ENCODE peak calls at places on chromosome 10, in eight cellular contexts. One of them, this sample, is unnamed.

GRCh38 chr10:122504551-122504950 is 43.2 kb downstream of the HTRA1 start:
- DNase-seq in skeletal muscle cell: peak
- DNase-seq in GM12865: no peak
- DNase-seq in activated naive CD4-positive, alpha-beta T cell treated with anti-CD3 and anti-CD28 coated beads, Interleukin-2, amount 50 U/mL, for 72 hours: no peak
- DNase-seq in activated CD4-positive, alpha-beta T cell treated with anti-CD3 and anti-CD28 coated beads for 24 hours: no peak
- DNase-seq in T-cell: no peak
- DNase-seq in stimulated activated CD4-positive, alpha-beta T cell treated with anti-CD3 and anti-CD28 coated beads, Interleukin-2, amount 100 ng/mL, for 48 hours: no peak
- DNase-seq in A172: peak
- DNase-seq in this sample: no peak

GRCh38 chr10:104255244-104255981 is 721 bp downstream of the GSTO1 start:
- DNase-seq in skeletal muscle cell: peak
- DNase-seq in GM12865: peak
- DNase-seq in activated naive CD4-positive, alpha-beta T cell treated with anti-CD3 and anti-CD28 coated beads, Interleukin-2, amount 50 U/mL, for 72 hours: peak
- DNase-seq in activated CD4-positive, alpha-beta T cell treated with anti-CD3 and anti-CD28 coated beads for 24 hours: no peak
- DNase-seq in T-cell: no peak
- DNase-seq in stimulated activated CD4-positive, alpha-beta T cell treated with anti-CD3 and anti-CD28 coated beads, Interleukin-2, amount 100 ng/mL, for 48 hours: no peak
- DNase-seq in A172: peak
- DNase-seq in this sample: no peak

GRCh38 chr10:15642095-15642494 is 77.6 kb downstream of the ITGA8 start:
- DNase-seq in skeletal muscle cell: peak
- DNase-seq in GM12865: no peak
- DNase-seq in activated naive CD4-positive, alpha-beta T cell treated with anti-CD3 and anti-CD28 coated beads, Interleukin-2, amount 50 U/mL, for 72 hours: no peak
- DNase-seq in activated CD4-positive, alpha-beta T cell treated with anti-CD3 and anti-CD28 coated beads for 24 hours: no peak
- DNase-seq in T-cell: no peak
- DNase-seq in stimulated activated CD4-positive, alpha-beta T cell treated with anti-CD3 and anti-CD28 coated beads, Interleukin-2, amount 100 ng/mL, for 48 hours: no peak
- DNase-seq in A172: peak
- DNase-seq in this sample: no peak

GRCh38 chr10:52563361-52563760 is 209.2 kb downstream of the MBL2 start:
- DNase-seq in skeletal muscle cell: no peak
- DNase-seq in GM12865: no peak
- DNase-seq in activated naive CD4-positive, alpha-beta T cell treated with anti-CD3 and anti-CD28 coated beads, Interleukin-2, amount 50 U/mL, for 72 hours: no peak
- DNase-seq in activated CD4-positive, alpha-beta T cell treated with anti-CD3 and anti-CD28 coated beads for 24 hours: no peak
- DNase-seq in T-cell: no peak
- DNase-seq in stimulated activated CD4-positive, alpha-beta T cell treated with anti-CD3 and anti-CD28 coated beads, Interleukin-2, amount 100 ng/mL, for 48 hours: no peak
- DNase-seq in A172: no peak
- DNase-seq in this sample: no peak

GRCh38 chr10:33410096-33410859 is 75.8 kb upstream of the NRP1 start:
- DNase-seq in skeletal muscle cell: no peak
- DNase-seq in GM12865: no peak
- DNase-seq in activated naive CD4-positive, alpha-beta T cell treated with anti-CD3 and anti-CD28 coated beads, Interleukin-2, amount 50 U/mL, for 72 hours: no peak
- DNase-seq in activated CD4-positive, alpha-beta T cell treated with anti-CD3 and anti-CD28 coated beads for 24 hours: no peak
- DNase-seq in T-cell: no peak
- DNase-seq in stimulated activated CD4-positive, alpha-beta T cell treated with anti-CD3 and anti-CD28 coated beads, Interleukin-2, amount 100 ng/mL, for 48 hours: no peak
- DNase-seq in A172: peak
- DNase-seq in this sample: no peak

GRCh38 chr10:63116452-63117072 is 16.6 kb upstream of the NRBF2 start:
- DNase-seq in skeletal muscle cell: no peak
- DNase-seq in GM12865: no peak
- DNase-seq in activated naive CD4-positive, alpha-beta T cell treated with anti-CD3 and anti-CD28 coated beads, Interleukin-2, amount 50 U/mL, for 72 hours: no peak
- DNase-seq in activated CD4-positive, alpha-beta T cell treated with anti-CD3 and anti-CD28 coated beads for 24 hours: no peak
- DNase-seq in T-cell: no peak
- DNase-seq in stimulated activated CD4-positive, alpha-beta T cell treated with anti-CD3 and anti-CD28 coated beads, Interleukin-2, amount 100 ng/mL, for 48 hours: no peak
- DNase-seq in A172: no peak
- DNase-seq in this sample: no peak

GRCh38 chr10:103295391-103296044 is 18.6 kb downstream of the INA start:
- DNase-seq in skeletal muscle cell: peak
- DNase-seq in GM12865: no peak
- DNase-seq in activated naive CD4-positive, alpha-beta T cell treated with anti-CD3 and anti-CD28 coated beads, Interleukin-2, amount 50 U/mL, for 72 hours: no peak
- DNase-seq in activated CD4-positive, alpha-beta T cell treated with anti-CD3 and anti-CD28 coated beads for 24 hours: no peak
- DNase-seq in T-cell: no peak
- DNase-seq in stimulated activated CD4-positive, alpha-beta T cell treated with anti-CD3 and anti-CD28 coated beads, Interleukin-2, amount 100 ng/mL, for 48 hours: no peak
- DNase-seq in A172: peak
- DNase-seq in this sample: no peak

GRCh38 chr10:127920319-127921074 is 13.6 kb downstream of the PTPRE start:
- DNase-seq in skeletal muscle cell: no peak
- DNase-seq in GM12865: no peak
- DNase-seq in activated naive CD4-positive, alpha-beta T cell treated with anti-CD3 and anti-CD28 coated beads, Interleukin-2, amount 50 U/mL, for 72 hours: no peak
- DNase-seq in activated CD4-positive, alpha-beta T cell treated with anti-CD3 and anti-CD28 coated beads for 24 hours: no peak
- DNase-seq in T-cell: no peak
- DNase-seq in stimulated activated CD4-positive, alpha-beta T cell treated with anti-CD3 and anti-CD28 coated beads, Interleukin-2, amount 100 ng/mL, for 48 hours: no peak
- DNase-seq in A172: no peak
- DNase-seq in this sample: no peak

GRCh38 chr10:129963831-129964501 is at the start of gene EBF3:
- DNase-seq in skeletal muscle cell: no peak
- DNase-seq in GM12865: no peak
- DNase-seq in activated naive CD4-positive, alpha-beta T cell treated with anti-CD3 and anti-CD28 coated beads, Interleukin-2, amount 50 U/mL, for 72 hours: peak
- DNase-seq in activated CD4-positive, alpha-beta T cell treated with anti-CD3 and anti-CD28 coated beads for 24 hours: no peak
- DNase-seq in T-cell: peak
- DNase-seq in stimulated activated CD4-positive, alpha-beta T cell treated with anti-CD3 and anti-CD28 coated beads, Interleukin-2, amount 100 ng/mL, for 48 hours: peak
- DNase-seq in A172: no peak
- DNase-seq in this sample: peak

GRCh38 chr10:63012623-63013022 is 120.5 kb upstream of the NRBF2 start:
- DNase-seq in skeletal muscle cell: no peak
- DNase-seq in GM12865: no peak
- DNase-seq in activated naive CD4-positive, alpha-beta T cell treated with anti-CD3 and anti-CD28 coated beads, Interleukin-2, amount 50 U/mL, for 72 hours: no peak
- DNase-seq in activated CD4-positive, alpha-beta T cell treated with anti-CD3 and anti-CD28 coated beads for 24 hours: no peak
- DNase-seq in T-cell: no peak
- DNase-seq in stimulated activated CD4-positive, alpha-beta T cell treated with anti-CD3 and anti-CD28 coated beads, Interleukin-2, amount 100 ng/mL, for 48 hours: no peak
- DNase-seq in A172: no peak
- DNase-seq in this sample: no peak

GRCh38 chr10:92965314-92965713 is 95.3 kb upstream of the CYP26C1 start:
- DNase-seq in skeletal muscle cell: no peak
- DNase-seq in GM12865: peak
- DNase-seq in activated naive CD4-positive, alpha-beta T cell treated with anti-CD3 and anti-CD28 coated beads, Interleukin-2, amount 50 U/mL, for 72 hours: peak
- DNase-seq in activated CD4-positive, alpha-beta T cell treated with anti-CD3 and anti-CD28 coated beads for 24 hours: no peak
- DNase-seq in T-cell: no peak
- DNase-seq in stimulated activated CD4-positive, alpha-beta T cell treated with anti-CD3 and anti-CD28 coated beads, Interleukin-2, amount 100 ng/mL, for 48 hours: no peak
- DNase-seq in A172: peak
- DNase-seq in this sample: no peak

GRCh38 chr10:127195041-127195506 is 1.3 kb downstream of the INSYN2A start:
- DNase-seq in skeletal muscle cell: no peak
- DNase-seq in GM12865: no peak
- DNase-seq in activated naive CD4-positive, alpha-beta T cell treated with anti-CD3 and anti-CD28 coated beads, Interleukin-2, amount 50 U/mL, for 72 hours: no peak
- DNase-seq in activated CD4-positive, alpha-beta T cell treated with anti-CD3 and anti-CD28 coated beads for 24 hours: no peak
- DNase-seq in T-cell: no peak
- DNase-seq in stimulated activated CD4-positive, alpha-beta T cell treated with anti-CD3 and anti-CD28 coated beads, Interleukin-2, amount 100 ng/mL, for 48 hours: no peak
- DNase-seq in A172: no peak
- DNase-seq in this sample: peak

GRCh38 chr10:120573355-120573754 is 116.3 kb downstream of the PLPP4 start:
- DNase-seq in skeletal muscle cell: no peak
- DNase-seq in GM12865: no peak
- DNase-seq in activated naive CD4-positive, alpha-beta T cell treated with anti-CD3 and anti-CD28 coated beads, Interleukin-2, amount 50 U/mL, for 72 hours: no peak
- DNase-seq in activated CD4-positive, alpha-beta T cell treated with anti-CD3 and anti-CD28 coated beads for 24 hours: no peak
- DNase-seq in T-cell: no peak
- DNase-seq in stimulated activated CD4-positive, alpha-beta T cell treated with anti-CD3 and anti-CD28 coated beads, Interleukin-2, amount 100 ng/mL, for 48 hours: no peak
- DNase-seq in A172: no peak
- DNase-seq in this sample: no peak

GRCh38 chr10:9789996-9790395 is 1227.7 kb upstream of the CELF2 start:
- DNase-seq in skeletal muscle cell: no peak
- DNase-seq in GM12865: peak
- DNase-seq in activated naive CD4-positive, alpha-beta T cell treated with anti-CD3 and anti-CD28 coated beads, Interleukin-2, amount 50 U/mL, for 72 hours: no peak
- DNase-seq in activated CD4-positive, alpha-beta T cell treated with anti-CD3 and anti-CD28 coated beads for 24 hours: no peak
- DNase-seq in T-cell: no peak
- DNase-seq in stimulated activated CD4-positive, alpha-beta T cell treated with anti-CD3 and anti-CD28 coated beads, Interleukin-2, amount 100 ng/mL, for 48 hours: no peak
- DNase-seq in A172: no peak
- DNase-seq in this sample: no peak

GRCh38 chr10:97060441-97061084 is 125.2 kb downstream of the SLIT1 start:
- DNase-seq in skeletal muscle cell: no peak
- DNase-seq in GM12865: no peak
- DNase-seq in activated naive CD4-positive, alpha-beta T cell treated with anti-CD3 and anti-CD28 coated beads, Interleukin-2, amount 50 U/mL, for 72 hours: no peak
- DNase-seq in activated CD4-positive, alpha-beta T cell treated with anti-CD3 and anti-CD28 coated beads for 24 hours: no peak
- DNase-seq in T-cell: no peak
- DNase-seq in stimulated activated CD4-positive, alpha-beta T cell treated with anti-CD3 and anti-CD28 coated beads, Interleukin-2, amount 100 ng/mL, for 48 hours: no peak
- DNase-seq in A172: no peak
- DNase-seq in this sample: no peak

GRCh38 chr10:78690354-78691111 is 378.2 kb upstream of the ZMIZ1 start:
- DNase-seq in skeletal muscle cell: no peak
- DNase-seq in GM12865: no peak
- DNase-seq in activated naive CD4-positive, alpha-beta T cell treated with anti-CD3 and anti-CD28 coated beads, Interleukin-2, amount 50 U/mL, for 72 hours: no peak
- DNase-seq in activated CD4-positive, alpha-beta T cell treated with anti-CD3 and anti-CD28 coated beads for 24 hours: no peak
- DNase-seq in T-cell: no peak
- DNase-seq in stimulated activated CD4-positive, alpha-beta T cell treated with anti-CD3 and anti-CD28 coated beads, Interleukin-2, amount 100 ng/mL, for 48 hours: no peak
- DNase-seq in A172: no peak
- DNase-seq in this sample: no peak

GRCh38 chr10:99540673-99541531 is 8.2 kb downstream of the NKX2-3 start:
- DNase-seq in skeletal muscle cell: no peak
- DNase-seq in GM12865: no peak
- DNase-seq in activated naive CD4-positive, alpha-beta T cell treated with anti-CD3 and anti-CD28 coated beads, Interleukin-2, amount 50 U/mL, for 72 hours: no peak
- DNase-seq in activated CD4-positive, alpha-beta T cell treated with anti-CD3 and anti-CD28 coated beads for 24 hours: no peak
- DNase-seq in T-cell: no peak
- DNase-seq in stimulated activated CD4-positive, alpha-beta T cell treated with anti-CD3 and anti-CD28 coated beads, Interleukin-2, amount 100 ng/mL, for 48 hours: no peak
- DNase-seq in A172: no peak
- DNase-seq in this sample: peak

GRCh38 chr10:125772112-125772863 is 3.3 kb downstream of the MMP21 start:
- DNase-seq in skeletal muscle cell: no peak
- DNase-seq in GM12865: no peak
- DNase-seq in activated naive CD4-positive, alpha-beta T cell treated with anti-CD3 and anti-CD28 coated beads, Interleukin-2, amount 50 U/mL, for 72 hours: no peak
- DNase-seq in activated CD4-positive, alpha-beta T cell treated with anti-CD3 and anti-CD28 coated beads for 24 hours: no peak
- DNase-seq in T-cell: no peak
- DNase-seq in stimulated activated CD4-positive, alpha-beta T cell treated with anti-CD3 and anti-CD28 coated beads, Interleukin-2, amount 100 ng/mL, for 48 hours: no peak
- DNase-seq in A172: no peak
- DNase-seq in this sample: no peak

GRCh38 chr10:132644544-132645530 is 107.2 kb downstream of the INPP5A start:
- DNase-seq in skeletal muscle cell: no peak
- DNase-seq in GM12865: no peak
- DNase-seq in activated naive CD4-positive, alpha-beta T cell treated with anti-CD3 and anti-CD28 coated beads, Interleukin-2, amount 50 U/mL, for 72 hours: no peak
- DNase-seq in activated CD4-positive, alpha-beta T cell treated with anti-CD3 and anti-CD28 coated beads for 24 hours: no peak
- DNase-seq in T-cell: no peak
- DNase-seq in stimulated activated CD4-positive, alpha-beta T cell treated with anti-CD3 and anti-CD28 coated beads, Interleukin-2, amount 100 ng/mL, for 48 hours: no peak
- DNase-seq in A172: no peak
- DNase-seq in this sample: no peak

GRCh38 chr10:80460399-80461207 is 6.5 kb downstream of the TSPAN14 start:
- DNase-seq in skeletal muscle cell: no peak
- DNase-seq in GM12865: peak
- DNase-seq in activated naive CD4-positive, alpha-beta T cell treated with anti-CD3 and anti-CD28 coated beads, Interleukin-2, amount 50 U/mL, for 72 hours: no peak
- DNase-seq in activated CD4-positive, alpha-beta T cell treated with anti-CD3 and anti-CD28 coated beads for 24 hours: no peak
- DNase-seq in T-cell: no peak
- DNase-seq in stimulated activated CD4-positive, alpha-beta T cell treated with anti-CD3 and anti-CD28 coated beads, Interleukin-2, amount 100 ng/mL, for 48 hours: no peak
- DNase-seq in A172: peak
- DNase-seq in this sample: no peak

GRCh38 chr10:61157182-61157581 is 213.2 kb upstream of the RHOBTB1 start:
- DNase-seq in skeletal muscle cell: no peak
- DNase-seq in GM12865: no peak
- DNase-seq in activated naive CD4-positive, alpha-beta T cell treated with anti-CD3 and anti-CD28 coated beads, Interleukin-2, amount 50 U/mL, for 72 hours: no peak
- DNase-seq in activated CD4-positive, alpha-beta T cell treated with anti-CD3 and anti-CD28 coated beads for 24 hours: no peak
- DNase-seq in T-cell: no peak
- DNase-seq in stimulated activated CD4-positive, alpha-beta T cell treated with anti-CD3 and anti-CD28 coated beads, Interleukin-2, amount 100 ng/mL, for 48 hours: no peak
- DNase-seq in A172: no peak
- DNase-seq in this sample: no peak

GRCh38 chr10:20334559-20334958 is 518.3 kb downstream of the PLXDC2 start:
- DNase-seq in skeletal muscle cell: no peak
- DNase-seq in GM12865: no peak
- DNase-seq in activated naive CD4-positive, alpha-beta T cell treated with anti-CD3 and anti-CD28 coated beads, Interleukin-2, amount 50 U/mL, for 72 hours: no peak
- DNase-seq in activated CD4-positive, alpha-beta T cell treated with anti-CD3 and anti-CD28 coated beads for 24 hours: no peak
- DNase-seq in T-cell: no peak
- DNase-seq in stimulated activated CD4-positive, alpha-beta T cell treated with anti-CD3 and anti-CD28 coated beads, Interleukin-2, amount 100 ng/mL, for 48 hours: no peak
- DNase-seq in A172: no peak
- DNase-seq in this sample: no peak